ENCODE peak calls at places on chromosomes 7 and 10, in ten cellular contexts. A is type B pancreatic cell, Q is fibroblast of mammary gland, Y is astrocyte, H is epithelial cell of esophagus, S is neural crest cell, V is HCT116, O is neural progenitor cell, U is AG09319, D is osteoblast. W is an unnamed sample.

GRCh38 chr10:99859585-99859984 is 77.1 kb downstream of the ABCC2 start:
- DNase-seq in A (no peak), Q (no peak), Y (no peak), H (no peak), S (no peak), V (peak; percentile 60), O (peak; percentile 56), U (no peak), D (peak; percentile 53), W (peak; percentile 31)

GRCh38 chr10:71575934-71576801 is 143.4 kb downstream of the C10orf105 start:
- DNase-seq in A (no peak), Q (no peak), Y (no peak), H (no peak), S (no peak), V (no peak), O (no peak), U (no peak), D (peak; percentile 32), W (no peak)

GRCh38 chr10:133248334-133248715 is 10.7 kb downstream of the VENTX start:
- DNase-seq in A (no peak), Q (no peak), Y (no peak), H (no peak), S (no peak), V (no peak), O (no peak), U (no peak), D (no peak), W (no peak)

GRCh38 chr10:43137701-43137970 is 609 bp upstream of the CSGALNACT2 start:
- DNase-seq in A (peak; percentile 77), Q (peak; percentile 45), Y (peak; percentile 61), H (peak; percentile 20), S (peak; percentile 39), V (no peak), O (peak; percentile 71), U (peak; percentile 39), D (peak; percentile 96), W (peak; percentile 64)

GRCh38 chr10:103645141-103646054 is 151.9 kb downstream of the NEURL1 start:
- DNase-seq in A (no peak), Q (peak; percentile 99), Y (peak; percentile 94), H (peak; percentile 79), S (no peak), V (no peak), O (no peak), U (peak; percentile 91), D (peak; percentile 97), W (peak; percentile 94)

GRCh38 chr10:79452174-79452611 is 6.8 kb upstream of the ZCCHC24 start:
- DNase-seq in A (no peak), Q (no peak), Y (no peak), H (no peak), S (no peak), V (no peak), O (no peak), U (no peak), D (no peak), W (peak; percentile 18)

GRCh38 chr10:101749033-101749432 is 26.9 kb downstream of the FGF8 start:
- DNase-seq in A (no peak), Q (no peak), Y (no peak), H (no peak), S (peak; percentile 49), V (peak; percentile 10), O (peak; percentile 89), U (no peak), D (peak; percentile 70), W (no peak)

GRCh38 chr7:66152538-66153191 is 38.0 kb downstream of the CRCP start:
- DNase-seq in A (no peak), Q (peak; percentile 52), Y (no peak), H (no peak), S (no peak), V (no peak), O (peak; percentile 37), U (no peak), D (peak; percentile 77), W (peak; percentile 28)

GRCh38 chr10:62047960-62048383 is 146.5 kb downstream of the ARID5B start:
- DNase-seq in A (no peak), Q (peak; percentile 68), Y (no peak), H (peak; percentile 69), S (no peak), V (no peak), O (no peak), U (no peak), D (peak; percentile 59), W (peak; percentile 62)

GRCh38 chr10:70891636-70892035 is 3.3 kb upstream of the PCBD1 start:
- DNase-seq in A (no peak), Q (no peak), Y (peak; percentile 29), H (no peak), S (no peak), V (no peak), O (no peak), U (no peak), D (peak; percentile 69), W (peak; percentile 34)

GRCh38 chr7:128259131-128260056 is 18.3 kb downstream of the LEP start:
- DNase-seq in A (no peak), Q (peak; percentile 37), Y (peak; percentile 22), H (peak; percentile 88), S (no peak), V (peak; percentile 12), O (no peak), U (no peak), D (peak; percentile 81), W (no peak)

GRCh38 chr7:47940482-47941001 is 7.7 kb downstream of the PKD1L1 start:
- DNase-seq in A (no peak), Q (peak; percentile 51), Y (peak; percentile 50), H (no peak), S (no peak), V (no peak), O (no peak), U (no peak), D (peak; percentile 90), W (peak; percentile 51)

GRCh38 chr7:47939425-47940036 is 8.7 kb downstream of the PKD1L1 start:
- DNase-seq in A (no peak), Q (no peak), Y (no peak), H (no peak), S (no peak), V (no peak), O (no peak), U (no peak), D (no peak), W (no peak)

GRCh38 chr7:47937711-47938573 is 10.3 kb downstream of the PKD1L1 start:
- DNase-seq in A (no peak), Q (no peak), Y (no peak), H (no peak), S (no peak), V (no peak), O (no peak), U (no peak), D (no peak), W (no peak)

GRCh38 chr7:47937065-47937687 is 11.1 kb downstream of the PKD1L1 start:
- DNase-seq in A (no peak), Q (no peak), Y (no peak), H (no peak), S (no peak), V (no peak), O (peak; percentile 20), U (no peak), D (no peak), W (no peak)

DNA sequence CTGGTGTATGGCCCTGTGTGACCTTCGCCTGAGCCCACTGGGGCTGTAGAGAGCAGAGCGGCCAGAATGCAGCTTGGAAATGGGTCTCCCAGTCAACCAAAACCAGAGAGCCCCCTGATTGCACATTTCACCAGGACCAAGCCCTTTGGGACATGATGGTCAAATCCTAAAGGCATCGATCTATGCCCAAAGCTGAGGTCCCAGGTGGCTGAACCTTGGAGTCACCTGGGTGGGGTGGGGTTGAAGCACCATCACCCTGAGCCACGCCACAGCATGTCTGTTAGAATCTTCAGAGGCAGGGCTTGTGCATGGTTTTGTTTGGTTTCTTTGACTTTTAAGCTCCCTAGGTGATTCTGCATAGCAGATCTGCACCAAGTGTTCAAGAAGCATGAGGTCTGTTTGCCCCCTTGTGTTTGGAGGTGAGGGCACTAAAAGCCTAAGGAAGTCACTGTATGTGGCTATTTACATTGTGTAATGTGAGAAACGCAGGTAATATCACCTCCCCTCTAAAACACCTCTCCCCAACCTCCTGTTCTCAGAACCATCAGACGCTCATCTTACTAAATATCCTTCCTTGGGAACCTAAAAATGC is 9.6 kb downstream of the PKD1L1 start:
- DNase-seq in A (no peak), Q (no peak), Y (no peak), H (no peak), S (no peak), V (no peak), O (no peak), U (no peak), D (no peak), W (no peak)
- TF ChIP-seq CTCF in A (no peak), Q (no peak), Y (no peak), H (no peak), S (no peak), V (peak; percentile 10), O (peak; percentile 33), U (no peak), D (peak; percentile 35), W (no peak)

GRCh38 chr7:98993024-98993897 is 114.9 kb downstream of the TRRAP start:
- DNase-seq in A (no peak), Q (no peak), Y (no peak), H (no peak), S (no peak), V (no peak), O (no peak), U (no peak), D (peak; percentile 77), W (no peak)
- TF ChIP-seq CTCF in A (peak; percentile 25), Q (no peak), Y (no peak), H (no peak), S (no peak), V (peak; percentile 45), O (peak; percentile 41), U (no peak), D (peak; percentile 12), W (peak; percentile 5)

DNA sequence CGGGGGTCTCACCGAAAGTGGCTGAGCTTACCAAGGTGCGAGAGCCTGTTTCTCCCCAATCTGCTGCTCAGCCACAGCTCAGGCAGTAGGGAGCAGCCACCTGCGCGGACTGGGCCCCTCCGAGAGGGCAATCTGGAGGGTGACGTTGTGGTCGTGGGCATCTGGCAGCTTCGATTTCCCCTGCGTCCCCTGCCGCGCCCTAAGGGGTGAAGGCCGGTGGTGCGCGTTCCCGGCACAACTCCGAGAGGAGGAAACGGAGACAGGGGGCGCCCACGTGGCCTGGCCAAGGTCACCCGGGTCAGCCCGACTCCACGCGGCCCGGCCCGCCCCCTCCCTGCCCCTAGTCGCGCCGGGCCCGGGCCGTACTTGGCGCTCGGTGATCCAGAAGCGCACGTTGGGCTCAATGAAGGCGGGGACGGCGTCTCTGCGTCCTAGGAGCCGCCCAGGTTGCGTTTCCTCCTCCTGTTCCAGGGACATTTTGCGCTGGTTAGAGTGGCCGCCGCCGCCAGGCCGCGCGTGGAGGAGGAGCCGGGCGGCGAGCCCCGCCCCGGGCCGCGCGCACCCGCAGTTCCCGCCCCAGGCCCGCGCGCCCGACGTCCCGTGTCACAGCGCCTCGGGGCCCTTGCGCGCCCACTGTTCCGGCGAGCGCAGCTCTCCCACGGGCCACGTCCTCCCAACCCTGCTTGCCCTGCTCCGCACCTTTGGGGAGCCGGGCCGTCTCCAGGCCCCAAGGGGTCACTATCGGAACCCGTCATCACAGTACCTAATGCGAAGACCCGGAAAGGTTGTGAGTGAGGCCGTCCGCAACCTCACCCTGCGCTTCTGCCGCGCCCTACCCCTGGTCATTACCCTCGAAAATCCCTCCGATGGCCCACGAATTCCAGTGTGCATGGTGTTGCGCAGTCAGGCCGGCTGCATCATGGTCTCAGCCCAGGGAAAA is at the start of gene SFXN4:
- DNase-seq in A (peak; percentile 77), Q (peak; percentile 31), Y (peak; percentile 27), H (peak; percentile 66), S (peak; percentile 59), V (peak; percentile 44), O (peak; percentile 67), U (no peak), D (peak; percentile 96), W (peak; percentile 49)
- TF ChIP-seq CTCF in A (peak; percentile 3), Q (no peak), Y (no peak), H (no peak), S (no peak), V (no peak), O (no peak), U (no peak), D (no peak), W (no peak)

GRCh38 chr7:22390512-22390911 is 33.6 kb upstream of the RAPGEF5 start:
- DNase-seq in A (no peak), Q (no peak), Y (no peak), H (no peak), S (no peak), V (no peak), O (no peak), U (no peak), D (no peak), W (no peak)
- TF ChIP-seq CTCF in A (no peak), Q (no peak), Y (no peak), H (no peak), S (no peak), V (no peak), O (no peak), U (no peak), D (no peak), W (no peak)

W was measured in fibroblast of pulmonary artery.